ENCODE peak calls at places on chromosomes 16 and 17, in five cellular contexts. One of them, this sample, is unnamed.

GRCh38 chr16:10514369-10515055 is 65.9 kb downstream of the EMP2 start:
- DNase-seq in upper lobe of right lung: no peak
- DNase-seq in adrenal gland: peak; percentile 80
- DNase-seq in cardiac muscle cell: peak; percentile 84
- DNase-seq in CD8-positive, alpha-beta T cell: peak; percentile 46
- DNase-seq in this sample: no peak

GRCh38 chr17:28982191-28982793 is 23.5 kb downstream of the SEZ6 start:
- DNase-seq in upper lobe of right lung: no peak
- DNase-seq in adrenal gland: peak; percentile 40
- DNase-seq in cardiac muscle cell: peak; percentile 70
- DNase-seq in CD8-positive, alpha-beta T cell: peak; percentile 54
- DNase-seq in this sample: no peak

GRCh38 chr17:66633322-66633965 is 201.5 kb upstream of the CACNG5 start:
- DNase-seq in upper lobe of right lung: no peak
- DNase-seq in adrenal gland: no peak
- DNase-seq in cardiac muscle cell: no peak
- DNase-seq in CD8-positive, alpha-beta T cell: peak; percentile 11
- DNase-seq in this sample: no peak

GRCh38 chr17:17780941-17781590 is 55.7 kb downstream of the SREBF1 start:
- DNase-seq in upper lobe of right lung: no peak
- DNase-seq in adrenal gland: no peak
- DNase-seq in cardiac muscle cell: peak; percentile 87
- DNase-seq in CD8-positive, alpha-beta T cell: no peak
- DNase-seq in this sample: peak; percentile 11

GRCh38 chr17:30443721-30444120 is 33.5 kb upstream of the GOSR1 start:
- DNase-seq in upper lobe of right lung: no peak
- DNase-seq in adrenal gland: no peak
- DNase-seq in cardiac muscle cell: no peak
- DNase-seq in CD8-positive, alpha-beta T cell: no peak
- DNase-seq in this sample: no peak

GRCh38 chr16:84508502-84508901 is 4.0 kb upstream of the MEAK7 start:
- DNase-seq in upper lobe of right lung: peak; percentile 9
- DNase-seq in adrenal gland: no peak
- DNase-seq in cardiac muscle cell: no peak
- DNase-seq in CD8-positive, alpha-beta T cell: peak; percentile 40
- DNase-seq in this sample: no peak

GRCh38 chr16:56933266-56933619 is 1.3 kb downstream of the HERPUD1 start:
- DNase-seq in upper lobe of right lung: no peak
- DNase-seq in adrenal gland: no peak
- DNase-seq in cardiac muscle cell: no peak
- DNase-seq in CD8-positive, alpha-beta T cell: no peak
- DNase-seq in this sample: no peak

GRCh38 chr16:81492965-81493754 is 48.6 kb downstream of the CMIP start:
- DNase-seq in upper lobe of right lung: no peak
- DNase-seq in adrenal gland: no peak
- DNase-seq in cardiac muscle cell: no peak
- DNase-seq in CD8-positive, alpha-beta T cell: no peak
- DNase-seq in this sample: peak; percentile 43

GRCh38 chr17:49993423-49994037 is 1.5 kb downstream of the DLX3 start:
- DNase-seq in upper lobe of right lung: peak; percentile 70
- DNase-seq in adrenal gland: no peak
- DNase-seq in cardiac muscle cell: peak; percentile 11
- DNase-seq in CD8-positive, alpha-beta T cell: no peak
- DNase-seq in this sample: no peak

GRCh38 chr16:58211245-58211644 is 13.3 kb upstream of the CSNK2A2 start:
- DNase-seq in upper lobe of right lung: no peak
- DNase-seq in adrenal gland: no peak
- DNase-seq in cardiac muscle cell: no peak
- DNase-seq in CD8-positive, alpha-beta T cell: no peak
- DNase-seq in this sample: no peak

GRCh38 chr16:52068447-52069074 is 478.4 kb downstream of the TOX3 start:
- DNase-seq in upper lobe of right lung: no peak
- DNase-seq in adrenal gland: no peak
- DNase-seq in cardiac muscle cell: peak; percentile 21
- DNase-seq in CD8-positive, alpha-beta T cell: no peak
- DNase-seq in this sample: no peak

GRCh38 chr17:7894866-7895265 is 6.3 kb downstream of the CHD3 start:
- DNase-seq in upper lobe of right lung: peak; percentile 10
- DNase-seq in adrenal gland: peak; percentile 16
- DNase-seq in cardiac muscle cell: no peak
- DNase-seq in CD8-positive, alpha-beta T cell: no peak
- DNase-seq in this sample: no peak

GRCh38 chr17:10265100-10265810 is 66.8 kb upstream of the GAS7 start:
- DNase-seq in upper lobe of right lung: no peak
- DNase-seq in adrenal gland: no peak
- DNase-seq in cardiac muscle cell: peak; percentile 53
- DNase-seq in CD8-positive, alpha-beta T cell: no peak
- DNase-seq in this sample: no peak

GRCh38 chr17:47276868-47277267 is 23.2 kb downstream of the ITGB3 start:
- DNase-seq in upper lobe of right lung: peak; percentile 68
- DNase-seq in adrenal gland: peak; percentile 77
- DNase-seq in cardiac muscle cell: peak; percentile 84
- DNase-seq in CD8-positive, alpha-beta T cell: no peak
- DNase-seq in this sample: peak; percentile 63

GRCh38 chr16:52114414-52114813 is 432.5 kb downstream of the TOX3 start:
- DNase-seq in upper lobe of right lung: no peak
- DNase-seq in adrenal gland: no peak
- DNase-seq in cardiac muscle cell: no peak
- DNase-seq in CD8-positive, alpha-beta T cell: no peak
- DNase-seq in this sample: no peak

GRCh38 chr16:67296422-67296821 is 17.1 kb downstream of the PLEKHG4 start:
- DNase-seq in upper lobe of right lung: no peak
- DNase-seq in adrenal gland: no peak
- DNase-seq in cardiac muscle cell: peak; percentile 38
- DNase-seq in CD8-positive, alpha-beta T cell: no peak
- DNase-seq in this sample: no peak

GRCh38 chr16:22843856-22844255 is 29.9 kb downstream of the HS3ST2 start:
- DNase-seq in upper lobe of right lung: no peak
- DNase-seq in adrenal gland: no peak
- DNase-seq in cardiac muscle cell: no peak
- DNase-seq in CD8-positive, alpha-beta T cell: no peak
- DNase-seq in this sample: no peak

GRCh38 chr17:18860161-18860972 is 2.4 kb downstream of the PRPSAP2 start:
- DNase-seq in upper lobe of right lung: no peak
- DNase-seq in adrenal gland: no peak
- DNase-seq in cardiac muscle cell: no peak
- DNase-seq in CD8-positive, alpha-beta T cell: no peak
- DNase-seq in this sample: no peak

GRCh38 chr17:15261818-15262290 is 3.3 kb downstream of the PMP22 start:
- DNase-seq in upper lobe of right lung: no peak
- DNase-seq in adrenal gland: no peak
- DNase-seq in cardiac muscle cell: peak; percentile 27
- DNase-seq in CD8-positive, alpha-beta T cell: no peak
- DNase-seq in this sample: no peak

GRCh38 chr16:72989203-72989991 is 58.5 kb downstream of the ZFHX3 start:
- DNase-seq in upper lobe of right lung: no peak
- DNase-seq in adrenal gland: no peak
- DNase-seq in cardiac muscle cell: peak; percentile 80
- DNase-seq in CD8-positive, alpha-beta T cell: no peak
- DNase-seq in this sample: peak; percentile 68

GRCh38 chr17:55660171-55660886 is 62.3 kb downstream of the TMEM100 start:
- DNase-seq in upper lobe of right lung: no peak
- DNase-seq in adrenal gland: no peak
- DNase-seq in cardiac muscle cell: peak; percentile 35
- DNase-seq in CD8-positive, alpha-beta T cell: no peak
- DNase-seq in this sample: no peak

GRCh38 chr17:27276653-27277156 is 17.2 kb upstream of the WSB1 start:
- DNase-seq in upper lobe of right lung: no peak
- DNase-seq in adrenal gland: no peak
- DNase-seq in cardiac muscle cell: peak; percentile 90
- DNase-seq in CD8-positive, alpha-beta T cell: no peak
- DNase-seq in this sample: no peak

GRCh38 chr17:59028328-59028727 is 78.4 kb downstream of the TRIM37 start:
- DNase-seq in upper lobe of right lung: no peak
- DNase-seq in adrenal gland: no peak
- DNase-seq in cardiac muscle cell: no peak
- DNase-seq in CD8-positive, alpha-beta T cell: no peak
- DNase-seq in this sample: no peak

GRCh38 chr16:57637424-57637823 is 9.0 kb downstream of the ADGRG1 start:
- DNase-seq in upper lobe of right lung: no peak
- DNase-seq in adrenal gland: no peak
- DNase-seq in cardiac muscle cell: peak; percentile 42
- DNase-seq in CD8-positive, alpha-beta T cell: no peak
- DNase-seq in this sample: no peak

GRCh38 chr17:42135664-42136653 is 13.4 kb downstream of the HSPB9 start:
- DNase-seq in upper lobe of right lung: peak; percentile 90
- DNase-seq in adrenal gland: peak; percentile 84
- DNase-seq in cardiac muscle cell: peak; percentile 86
- DNase-seq in CD8-positive, alpha-beta T cell: no peak
- DNase-seq in this sample: no peak

GRCh38 chr16:70725912-70726828 is 40.3 kb upstream of the MTSS2 start:
- DNase-seq in upper lobe of right lung: peak; percentile 80
- DNase-seq in adrenal gland: peak; percentile 61
- DNase-seq in cardiac muscle cell: peak; percentile 59
- DNase-seq in CD8-positive, alpha-beta T cell: no peak
- DNase-seq in this sample: peak; percentile 78

GRCh38 chr16:76913046-76913445 is 277.9 kb upstream of the MON1B start:
- DNase-seq in upper lobe of right lung: no peak
- DNase-seq in adrenal gland: no peak
- DNase-seq in cardiac muscle cell: no peak
- DNase-seq in CD8-positive, alpha-beta T cell: no peak
- DNase-seq in this sample: no peak

GRCh38 chr17:9612016-9612415 is 33.3 kb upstream of the USP43 start:
- DNase-seq in upper lobe of right lung: no peak
- DNase-seq in adrenal gland: no peak
- DNase-seq in cardiac muscle cell: no peak
- DNase-seq in CD8-positive, alpha-beta T cell: no peak
- DNase-seq in this sample: no peak

GRCh38 chr17:72903522-72903921 is 189.0 kb downstream of the SLC39A11 start:
- DNase-seq in upper lobe of right lung: no peak
- DNase-seq in adrenal gland: no peak
- DNase-seq in cardiac muscle cell: no peak
- DNase-seq in CD8-positive, alpha-beta T cell: no peak
- DNase-seq in this sample: no peak

GRCh38 chr16:77652399-77652798 is 69.9 kb upstream of the NUDT7 start:
- DNase-seq in upper lobe of right lung: no peak
- DNase-seq in adrenal gland: no peak
- DNase-seq in cardiac muscle cell: no peak
- DNase-seq in CD8-positive, alpha-beta T cell: no peak
- DNase-seq in this sample: no peak

GRCh38 chr17:10742431-10742830 is 12.6 kb upstream of the TMEM220 start:
- DNase-seq in upper lobe of right lung: no peak
- DNase-seq in adrenal gland: no peak
- DNase-seq in cardiac muscle cell: no peak
- DNase-seq in CD8-positive, alpha-beta T cell: no peak
- DNase-seq in this sample: no peak

GRCh38 chr16:89093602-89094251 is at the start of gene ACSF3:
- DNase-seq in upper lobe of right lung: peak; percentile 86
- DNase-seq in adrenal gland: peak; percentile 57
- DNase-seq in cardiac muscle cell: peak; percentile 72
- DNase-seq in CD8-positive, alpha-beta T cell: peak; percentile 73
- DNase-seq in this sample: peak; percentile 83

GRCh38 chr16:89096042-89096717 is 2.5 kb downstream of the ACSF3 start:
- DNase-seq in upper lobe of right lung: no peak
- DNase-seq in adrenal gland: no peak
- DNase-seq in cardiac muscle cell: no peak
- DNase-seq in CD8-positive, alpha-beta T cell: no peak
- DNase-seq in this sample: no peak

GRCh38 chr16:89096768-89097527 is 3.3 kb downstream of the ACSF3 start:
- DNase-seq in upper lobe of right lung: no peak
- DNase-seq in adrenal gland: no peak
- DNase-seq in cardiac muscle cell: no peak
- DNase-seq in CD8-positive, alpha-beta T cell: peak; percentile 83
- DNase-seq in this sample: no peak

GRCh38 chr16:89094252-89094901 is 725 bp downstream of the ACSF3 start:
- DNase-seq in upper lobe of right lung: no peak
- DNase-seq in adrenal gland: no peak
- DNase-seq in cardiac muscle cell: no peak
- DNase-seq in CD8-positive, alpha-beta T cell: peak; percentile 26
- DNase-seq in this sample: no peak

GRCh38 chr16:89095401-89095974 is 1.8 kb downstream of the ACSF3 start:
- DNase-seq in upper lobe of right lung: no peak
- DNase-seq in adrenal gland: no peak
- DNase-seq in cardiac muscle cell: no peak
- DNase-seq in CD8-positive, alpha-beta T cell: no peak
- DNase-seq in this sample: no peak
- H3K4me1 ChIP-seq in upper lobe of right lung: peaks cover 16% of the 10 kb centered on the region
- H3K4me1 ChIP-seq in adrenal gland: peaks cover 36% of the 10 kb centered on the region
- H3K4me1 ChIP-seq in cardiac muscle cell: peaks cover 21% of the 10 kb centered on the region
- H3K4me1 ChIP-seq in CD8-positive, alpha-beta T cell: peaks cover 67% of the 10 kb centered on the region
- H3K4me1 ChIP-seq in this sample: peaks cover 16% of the 10 kb centered on the region

DNA sequence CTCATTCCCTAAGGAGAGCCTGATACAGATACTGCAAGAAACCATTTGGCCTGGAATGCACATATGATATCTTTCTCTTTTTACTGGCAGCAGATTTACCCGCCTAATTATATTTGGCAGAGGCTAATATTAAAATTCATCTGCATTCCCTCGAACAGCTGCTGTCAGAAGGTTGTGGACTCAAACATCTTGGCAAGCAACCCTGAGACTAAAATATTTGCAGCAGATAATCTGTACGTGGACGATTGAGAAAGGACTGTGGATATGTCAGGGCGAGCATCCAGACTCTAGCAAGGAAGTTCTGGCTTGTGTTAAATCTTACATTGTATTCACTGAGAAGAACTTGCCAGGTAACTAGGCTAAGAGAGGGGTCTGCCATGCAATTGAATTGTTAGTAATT is 65.2 kb downstream of the SNX20 start:
- DNase-seq in upper lobe of right lung: no peak
- DNase-seq in adrenal gland: no peak
- DNase-seq in cardiac muscle cell: peak; percentile 92
- DNase-seq in CD8-positive, alpha-beta T cell: no peak
- DNase-seq in this sample: no peak
- H3K4me1 ChIP-seq in upper lobe of right lung: peaks cover 40% of the 10 kb centered on the region
- H3K4me1 ChIP-seq in adrenal gland: no peaks in the 10 kb centered on the region
- H3K4me1 ChIP-seq in cardiac muscle cell: peaks cover 19% of the 10 kb centered on the region
- H3K4me1 ChIP-seq in CD8-positive, alpha-beta T cell: peaks cover 10% of the 10 kb centered on the region
- H3K4me1 ChIP-seq in this sample: peaks cover 15% of the 10 kb centered on the region

GRCh38 chr17:64020068-64020766 is at the start of gene ICAM2:
- DNase-seq in upper lobe of right lung: no peak
- DNase-seq in adrenal gland: peak; percentile 52
- DNase-seq in cardiac muscle cell: no peak
- DNase-seq in CD8-positive, alpha-beta T cell: peak; percentile 88
- DNase-seq in this sample: peak; percentile 53
- H3K4me1 ChIP-seq in upper lobe of right lung: peaks cover 23% of the 10 kb centered on the region
- H3K4me1 ChIP-seq in adrenal gland: peaks cover 5% of the 10 kb centered on the region
- H3K4me1 ChIP-seq in cardiac muscle cell: no peaks in the 10 kb centered on the region
- H3K4me1 ChIP-seq in CD8-positive, alpha-beta T cell: peaks cover 72% of the 10 kb centered on the region
- H3K4me1 ChIP-seq in this sample: peaks cover 9% of the 10 kb centered on the region

GRCh38 chr17:81388091-81388611 is 7.1 kb upstream of the BAHCC1 start:
- DNase-seq in upper lobe of right lung: no peak
- DNase-seq in adrenal gland: no peak
- DNase-seq in cardiac muscle cell: no peak
- DNase-seq in CD8-positive, alpha-beta T cell: no peak
- DNase-seq in this sample: no peak

GRCh38 chr17:81386141-81386645 is 9.1 kb upstream of the BAHCC1 start:
- DNase-seq in upper lobe of right lung: no peak
- DNase-seq in adrenal gland: no peak
- DNase-seq in cardiac muscle cell: no peak
- DNase-seq in CD8-positive, alpha-beta T cell: no peak
- DNase-seq in this sample: no peak

GRCh38 chr17:81385320-81386111 is 9.7 kb upstream of the BAHCC1 start:
- DNase-seq in upper lobe of right lung: no peak
- DNase-seq in adrenal gland: no peak
- DNase-seq in cardiac muscle cell: peak; percentile 45
- DNase-seq in CD8-positive, alpha-beta T cell: no peak
- DNase-seq in this sample: peak; percentile 58

GRCh38 chr17:81387235-81388060 is 7.8 kb upstream of the BAHCC1 start:
- DNase-seq in upper lobe of right lung: peak; percentile 85
- DNase-seq in adrenal gland: peak; percentile 79
- DNase-seq in cardiac muscle cell: peak; percentile 65
- DNase-seq in CD8-positive, alpha-beta T cell: no peak
- DNase-seq in this sample: no peak

GRCh38 chr17:81386646-81387234 is 8.5 kb upstream of the BAHCC1 start:
- DNase-seq in upper lobe of right lung: peak; percentile 85
- DNase-seq in adrenal gland: no peak
- DNase-seq in cardiac muscle cell: peak; percentile 33
- DNase-seq in CD8-positive, alpha-beta T cell: no peak
- DNase-seq in this sample: peak; percentile 69
- H3K4me1 ChIP-seq in upper lobe of right lung: peaks cover 36% of the 10 kb centered on the region
- H3K4me1 ChIP-seq in adrenal gland: peaks cover 46% of the 10 kb centered on the region
- H3K4me1 ChIP-seq in cardiac muscle cell: peaks cover 58% of the 10 kb centered on the region
- H3K4me1 ChIP-seq in CD8-positive, alpha-beta T cell: peaks cover 6% of the 10 kb centered on the region
- H3K4me1 ChIP-seq in this sample: peaks cover 27% of the 10 kb centered on the region

This sample was measured in psoas muscle.